ENCODE peak calls at places on chromosomes 7 and 10, in ten cellular contexts. O is GM12891, M is tibial nerve, P is body of pancreas, Q is transverse colon, A is A549, E is adrenal gland, D is lower leg skin, U is heart left ventricle, G is HepG2. W is an unnamed sample.

GRCh38 chr7:152312316-152312715 is 123.5 kb downstream of the KMT2C start:
- DNase-seq in M (no peak), E (no peak), D (no peak), A (no peak), G (no peak), U (no peak), P (no peak), O (no peak), Q (no peak), W (no peak)

GRCh38 chr7:98354511-98355249 is 46.2 kb downstream of the BAIAP2L1 start:
- DNase-seq in Q (peak; percentile 83), D (peak; percentile 34), U (peak; percentile 52), E (peak; percentile 61), G (peak; percentile 62), M (no peak), A (peak; percentile 69), O (no peak), P (peak; percentile 30), W (no peak)

GRCh38 chr10:86536294-86536861 is 14.8 kb upstream of the WAPL start:
- DNase-seq in D (no peak), O (peak; percentile 44), E (no peak), P (no peak), M (no peak), G (no peak), Q (peak; percentile 13), A (no peak), U (peak; percentile 28), W (peak; percentile 31)

GRCh38 chr10:130301026-130301892 is 165.1 kb downstream of the GLRX3 start:
- DNase-seq in U (no peak), G (no peak), D (no peak), A (no peak), Q (no peak), P (peak; percentile 35), M (no peak), O (no peak), E (peak; percentile 66), W (no peak)

GRCh38 chr10:47253651-47254375 is 46.2 kb upstream of the GDF10 start:
- DNase-seq in U (peak; percentile 86), P (peak; percentile 86), G (no peak), O (no peak), A (no peak), E (no peak), M (no peak), D (no peak), Q (peak; percentile 1), W (no peak)

GRCh38 chr7:120725376-120726039 is 132.4 kb downstream of the TSPAN12 start:
- DNase-seq in P (no peak), A (peak; percentile 4), E (no peak), Q (no peak), M (no peak), G (peak; percentile 16), D (no peak), O (no peak), U (no peak), W (no peak)

GRCh38 chr7:74182453-74183090 is 8.4 kb downstream of the EIF4H start:
- DNase-seq in M (no peak), O (no peak), E (peak; percentile 33), G (no peak), P (no peak), A (no peak), U (no peak), D (no peak), Q (no peak), W (no peak)

GRCh38 chr7:149036676-149037075 is 8.4 kb upstream of the PDIA4 start:
- DNase-seq in G (no peak), P (no peak), E (no peak), M (no peak), A (no peak), D (no peak), Q (no peak), U (no peak), O (no peak), W (no peak)

GRCh38 chr10:94133239-94133638 is 139.5 kb downstream of the PLCE1 start:
- DNase-seq in P (peak; percentile 51), Q (no peak), G (no peak), M (no peak), O (no peak), E (peak; percentile 84), D (no peak), U (peak; percentile 90), A (no peak), W (no peak)

GRCh38 chr7:94183289-94183749 is 179.2 kb upstream of the BET1 start:
- DNase-seq in P (no peak), O (no peak), U (peak; percentile 55), E (peak; percentile 26), M (no peak), G (peak; percentile 49), Q (no peak), D (no peak), A (peak; percentile 65), W (no peak)

GRCh38 chr10:85655394-85655793 is 711.2 kb downstream of the GRID1 start:
- DNase-seq in E (no peak), G (no peak), P (no peak), O (no peak), Q (no peak), M (no peak), A (no peak), D (no peak), U (no peak), W (no peak)

GRCh38 chr10:114928818-114929217 is 9.2 kb upstream of the TRUB1 start:
- DNase-seq in U (no peak), A (no peak), D (no peak), G (no peak), E (peak; percentile 55), Q (no peak), O (no peak), M (no peak), P (peak; percentile 46), W (no peak)

GRCh38 chr7:962401-963081 is 8.1 kb upstream of the ADAP1 start:
- DNase-seq in D (no peak), U (peak; percentile 16), E (no peak), G (no peak), Q (peak; percentile 3), P (no peak), M (no peak), O (no peak), A (no peak), W (no peak)

GRCh38 chr7:961546-962400 is 7.3 kb upstream of the ADAP1 start:
- DNase-seq in P (no peak), U (peak; percentile 21), A (no peak), D (no peak), O (no peak), G (no peak), M (no peak), Q (peak; percentile 5), E (no peak), W (no peak)

GRCh38 chr7:966291-967069 is 8.9 kb downstream of the COX19 start:
- DNase-seq in O (no peak), E (no peak), G (no peak), P (no peak), A (no peak), D (no peak), Q (no peak), M (no peak), U (no peak), W (no peak)

GRCh38 chr7:963236-964078 is 9.0 kb upstream of the ADAP1 start:
- DNase-seq in E (no peak), M (no peak), U (peak; percentile 21), G (no peak), D (no peak), P (no peak), Q (no peak), O (peak; percentile 53), A (no peak), W (peak; percentile 66)

GRCh38 chr7:964401-965231 is 10.1 kb upstream of the ADAP1 start:
- DNase-seq in D (peak; percentile 53), A (no peak), Q (no peak), U (peak; percentile 72), M (no peak), G (peak; percentile 64), E (peak; percentile 87), O (no peak), P (no peak), W (no peak)
- TF ChIP-seq POLR2A in D (no peak), A (no peak), Q (peak; percentile 14), U (no peak), M (no peak), G (peak; percentile 64), E (no peak), O (no peak), P (no peak), W (no peak)

GRCh38 chr7:6403907-6404306 is 43.8 kb downstream of the DAGLB start:
- DNase-seq in E (no peak), A (no peak), P (no peak), D (peak; percentile 71), Q (no peak), M (no peak), G (no peak), U (no peak), O (no peak), W (no peak)
- TF ChIP-seq POLR2A in E (no peak), A (no peak), P (no peak), D (no peak), Q (no peak), M (no peak), G (no peak), U (no peak), O (peak; percentile 23), W (no peak)

DNA sequence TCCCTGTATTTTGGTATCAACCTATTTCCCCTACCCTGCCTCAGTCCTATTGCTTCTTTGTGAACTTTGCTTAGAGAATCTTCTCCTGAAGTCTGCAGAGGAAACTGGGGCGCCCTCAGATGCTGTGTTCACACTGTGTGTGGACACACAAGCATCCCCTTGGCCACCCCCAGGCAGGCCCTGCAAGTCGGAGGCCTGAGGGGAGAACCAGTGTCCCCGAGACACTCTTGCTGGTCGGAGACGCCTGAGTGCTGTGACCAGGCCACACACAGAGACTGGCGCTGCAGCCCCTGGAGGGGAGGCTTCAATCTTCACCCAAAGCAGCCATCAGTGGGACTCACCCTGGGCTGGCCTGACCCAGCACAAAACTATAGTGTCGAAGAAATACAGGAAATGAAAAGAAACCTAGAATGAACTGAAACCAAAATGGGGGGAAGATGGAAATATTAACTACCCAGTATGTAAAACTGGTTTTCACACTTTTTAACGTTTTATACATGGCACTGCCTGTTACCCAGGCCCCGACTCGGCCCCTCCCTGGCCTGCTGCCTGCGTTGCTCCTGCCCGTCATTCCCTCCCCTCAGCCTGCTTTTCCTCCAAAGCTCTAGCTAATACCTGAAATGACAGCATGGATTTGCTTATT is 48.4 kb upstream of the FAM20C start:
- DNase-seq in U (no peak), Q (no peak), D (no peak), G (no peak), M (no peak), A (no peak), E (no peak), P (no peak), O (peak; percentile 58), W (no peak)
- TF ChIP-seq POLR2A in U (no peak), Q (no peak), D (no peak), G (no peak), M (no peak), A (no peak), E (no peak), P (no peak), O (no peak), W (no peak)

DNA sequence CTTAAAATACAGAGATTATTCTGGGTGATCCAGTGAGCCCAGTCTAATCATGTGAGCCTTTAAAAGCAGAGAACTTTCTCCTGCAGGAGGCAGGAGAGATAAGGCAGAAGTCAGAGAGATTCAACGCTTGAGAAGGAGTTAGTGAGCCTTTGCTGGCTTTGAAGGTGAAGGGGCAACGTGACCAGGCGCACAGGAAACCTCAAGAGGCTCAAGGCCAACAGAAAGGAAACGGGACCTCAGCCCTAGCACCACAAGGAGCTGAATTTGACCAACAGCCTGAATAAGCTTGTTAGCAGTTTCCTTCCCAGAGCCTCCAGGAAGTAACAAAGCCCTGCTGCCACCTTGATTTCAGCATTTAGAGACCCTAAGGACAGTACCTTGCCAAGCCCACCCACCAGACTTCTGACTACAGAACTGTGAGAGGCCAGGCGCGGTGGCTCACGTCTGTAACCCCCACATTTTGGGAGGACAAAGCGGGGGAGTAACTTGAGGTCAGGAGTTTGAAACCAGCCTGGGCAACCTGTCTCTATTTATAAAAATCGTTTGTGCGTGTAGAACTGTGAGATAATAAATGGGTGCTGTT is 87.3 kb upstream of the KAT6B start:
- DNase-seq in U (no peak), Q (peak; percentile 43), E (peak; percentile 8), D (no peak), M (no peak), P (no peak), O (peak; percentile 20), A (no peak), G (peak; percentile 16), W (peak; percentile 66)
- TF ChIP-seq POLR2A in U (no peak), Q (no peak), E (no peak), D (no peak), M (no peak), P (no peak), O (no peak), A (no peak), G (no peak), W (no peak)